ENCODE peak calls at places on chromosome 7, in four cellular contexts. One of them, this sample, is unnamed.

GRCh38 chr7:48078470-48078869 is 10.6 kb upstream of the UPP1 start:
- DNase-seq in CD4-positive, alpha-beta T cell: no peak
- DNase-seq in CD14-positive monocyte: no peak
- DNase-seq in stomach: no peak
- DNase-seq in this sample: no peak

GRCh38 chr7:90624128-90624980 is 28.2 kb downstream of the CDK14 start:
- DNase-seq in CD4-positive, alpha-beta T cell: no peak
- DNase-seq in CD14-positive monocyte: no peak
- DNase-seq in stomach: no peak
- DNase-seq in this sample: no peak

GRCh38 chr7:78516450-78516849 is 717.9 kb downstream of the PHTF2 start:
- DNase-seq in CD4-positive, alpha-beta T cell: no peak
- DNase-seq in CD14-positive monocyte: no peak
- DNase-seq in stomach: no peak
- DNase-seq in this sample: no peak

GRCh38 chr7:36216063-36216684 is 63.1 kb downstream of the EEPD1 start:
- DNase-seq in CD4-positive, alpha-beta T cell: no peak
- DNase-seq in CD14-positive monocyte: no peak
- DNase-seq in stomach: no peak
- DNase-seq in this sample: no peak

GRCh38 chr7:48168159-48168558 is 3.1 kb upstream of the ABCA13 start:
- DNase-seq in CD4-positive, alpha-beta T cell: no peak
- DNase-seq in CD14-positive monocyte: no peak
- DNase-seq in stomach: no peak
- DNase-seq in this sample: no peak

GRCh38 chr7:65827366-65827765 is 45.5 kb upstream of the VKORC1L1 start:
- DNase-seq in CD4-positive, alpha-beta T cell: no peak
- DNase-seq in CD14-positive monocyte: no peak
- DNase-seq in stomach: no peak
- DNase-seq in this sample: no peak

GRCh38 chr7:26278769-26279168 is 12.9 kb upstream of the SNX10 start:
- DNase-seq in CD4-positive, alpha-beta T cell: no peak
- DNase-seq in CD14-positive monocyte: no peak
- DNase-seq in stomach: no peak
- DNase-seq in this sample: no peak

GRCh38 chr7:99096124-99096887 is 47.6 kb downstream of the SMURF1 start:
- DNase-seq in CD4-positive, alpha-beta T cell: no peak
- DNase-seq in CD14-positive monocyte: no peak
- DNase-seq in stomach: no peak
- DNase-seq in this sample: no peak

GRCh38 chr7:33742521-33742920 is 162.8 kb upstream of the BMPER start:
- DNase-seq in CD4-positive, alpha-beta T cell: no peak
- DNase-seq in CD14-positive monocyte: no peak
- DNase-seq in stomach: no peak
- DNase-seq in this sample: no peak

GRCh38 chr7:47329320-47329926 is 252.5 kb downstream of the TNS3 start:
- DNase-seq in CD4-positive, alpha-beta T cell: no peak
- DNase-seq in CD14-positive monocyte: no peak
- DNase-seq in stomach: no peak
- DNase-seq in this sample: no peak

GRCh38 chr7:69002416-69002815 is 595.9 kb upstream of the AUTS2 start:
- DNase-seq in CD4-positive, alpha-beta T cell: no peak
- DNase-seq in CD14-positive monocyte: no peak
- DNase-seq in stomach: no peak
- DNase-seq in this sample: no peak

GRCh38 chr7:128003787-128004186 is 27.4 kb downstream of the LRRC4 start:
- DNase-seq in CD4-positive, alpha-beta T cell: no peak
- DNase-seq in CD14-positive monocyte: no peak
- DNase-seq in stomach: no peak
- DNase-seq in this sample: no peak

GRCh38 chr7:156667110-156667436 is 26.5 kb downstream of the RNF32 start:
- DNase-seq in CD4-positive, alpha-beta T cell: no peak
- DNase-seq in CD14-positive monocyte: no peak
- DNase-seq in stomach: no peak
- DNase-seq in this sample: no peak

GRCh38 chr7:115749924-115750323 is 280.6 kb downstream of the TFEC start:
- DNase-seq in CD4-positive, alpha-beta T cell: no peak
- DNase-seq in CD14-positive monocyte: no peak
- DNase-seq in stomach: no peak
- DNase-seq in this sample: no peak

GRCh38 chr7:96973986-96974385 is 31.4 kb upstream of the DLX6 start:
- DNase-seq in CD4-positive, alpha-beta T cell: no peak
- DNase-seq in CD14-positive monocyte: no peak
- DNase-seq in stomach: no peak
- DNase-seq in this sample: no peak

GRCh38 chr7:64099656-64100531 is 54.7 kb downstream of the ZNF727 start:
- DNase-seq in CD4-positive, alpha-beta T cell: no peak
- DNase-seq in CD14-positive monocyte: no peak
- DNase-seq in stomach: no peak
- DNase-seq in this sample: peak

DNA sequence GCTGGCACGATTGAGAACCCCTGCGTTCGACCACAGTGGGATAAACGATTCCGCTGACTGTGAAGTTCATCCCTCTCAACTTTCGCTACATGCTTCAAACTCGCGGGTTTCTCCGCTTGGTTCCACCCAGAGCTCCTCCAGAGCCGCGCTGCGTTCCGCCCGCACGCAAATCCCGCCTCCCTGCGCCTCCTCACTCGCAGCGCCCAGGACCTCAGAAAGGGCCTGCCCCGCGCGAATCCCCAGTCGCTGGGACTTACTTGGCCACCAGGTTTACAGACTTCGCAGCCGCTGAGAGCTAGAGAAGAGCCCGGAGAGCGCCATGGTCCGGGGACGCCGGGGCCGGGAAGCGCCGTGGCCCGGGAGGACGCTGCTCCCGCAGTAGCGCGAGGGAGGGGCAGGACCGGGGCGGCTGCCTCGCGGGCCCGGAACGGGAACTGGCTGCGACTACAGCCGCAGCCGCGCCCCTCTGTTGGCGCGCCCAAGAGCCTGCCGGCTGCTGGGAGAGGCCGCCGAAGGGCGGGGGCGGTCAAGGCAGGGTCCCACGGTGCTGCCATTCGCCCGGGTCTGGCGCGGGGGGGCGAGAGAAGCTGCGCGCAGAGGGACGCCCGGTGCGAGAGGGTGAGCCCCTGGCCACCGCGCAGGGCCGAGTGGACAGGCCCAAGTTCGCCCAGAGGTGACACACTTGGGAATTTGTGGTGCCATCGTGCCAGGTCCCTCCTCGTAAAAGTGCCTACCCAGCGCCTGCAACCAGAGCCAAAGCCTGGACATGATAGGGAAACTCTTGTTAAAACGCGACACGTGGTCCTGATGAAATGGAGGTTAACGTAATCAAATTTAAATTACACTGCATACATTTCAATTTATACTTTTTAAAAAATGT is at the start of gene NOD1:
- DNase-seq in CD4-positive, alpha-beta T cell: peak
- DNase-seq in CD14-positive monocyte: no peak
- DNase-seq in stomach: peak
- DNase-seq in this sample: peak
- TF ChIP-seq CTCF in CD4-positive, alpha-beta T cell: no peak
- TF ChIP-seq CTCF in CD14-positive monocyte: no peak
- TF ChIP-seq CTCF in stomach: no peak
- TF ChIP-seq CTCF in this sample: peak

GRCh38 chr7:100407285-100408180 is 21.0 kb downstream of the ZCWPW1 start:
- DNase-seq in CD4-positive, alpha-beta T cell: no peak
- DNase-seq in CD14-positive monocyte: peak
- DNase-seq in stomach: no peak
- DNase-seq in this sample: no peak
- TF ChIP-seq CTCF in CD4-positive, alpha-beta T cell: peak
- TF ChIP-seq CTCF in CD14-positive monocyte: peak
- TF ChIP-seq CTCF in stomach: peak
- TF ChIP-seq CTCF in this sample: peak

DNA sequence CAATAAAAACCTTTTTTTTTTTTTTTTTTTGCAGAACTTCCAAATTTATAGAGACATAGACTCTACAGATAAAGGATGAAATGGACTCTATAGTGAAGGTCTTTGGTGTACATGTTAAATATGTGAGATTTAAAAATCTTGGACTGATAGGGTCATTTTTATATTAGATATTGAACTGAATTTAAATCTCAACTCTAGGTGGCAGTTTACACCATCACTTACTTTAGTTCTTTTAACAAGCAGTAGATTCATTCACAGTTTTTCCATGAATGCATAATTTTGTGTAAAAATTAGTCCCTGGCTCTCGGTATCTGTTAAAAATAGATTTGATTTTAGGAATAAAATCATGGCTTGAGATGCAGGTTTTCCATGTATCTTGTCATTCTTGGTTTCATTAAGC is 31.1 kb upstream of the SNX13 start:
- DNase-seq in CD4-positive, alpha-beta T cell: no peak
- DNase-seq in CD14-positive monocyte: no peak
- DNase-seq in stomach: no peak
- DNase-seq in this sample: no peak
- TF ChIP-seq CTCF in CD4-positive, alpha-beta T cell: no peak
- TF ChIP-seq CTCF in CD14-positive monocyte: no peak
- TF ChIP-seq CTCF in stomach: no peak
- TF ChIP-seq CTCF in this sample: peak

GRCh38 chr7:151060113-151060415 is 675 bp downstream of the SLC4A2 start:
- DNase-seq in CD4-positive, alpha-beta T cell: no peak
- DNase-seq in CD14-positive monocyte: no peak
- DNase-seq in stomach: no peak
- DNase-seq in this sample: no peak
- TF ChIP-seq CTCF in CD4-positive, alpha-beta T cell: no peak
- TF ChIP-seq CTCF in CD14-positive monocyte: no peak
- TF ChIP-seq CTCF in stomach: no peak
- TF ChIP-seq CTCF in this sample: peak

DNA sequence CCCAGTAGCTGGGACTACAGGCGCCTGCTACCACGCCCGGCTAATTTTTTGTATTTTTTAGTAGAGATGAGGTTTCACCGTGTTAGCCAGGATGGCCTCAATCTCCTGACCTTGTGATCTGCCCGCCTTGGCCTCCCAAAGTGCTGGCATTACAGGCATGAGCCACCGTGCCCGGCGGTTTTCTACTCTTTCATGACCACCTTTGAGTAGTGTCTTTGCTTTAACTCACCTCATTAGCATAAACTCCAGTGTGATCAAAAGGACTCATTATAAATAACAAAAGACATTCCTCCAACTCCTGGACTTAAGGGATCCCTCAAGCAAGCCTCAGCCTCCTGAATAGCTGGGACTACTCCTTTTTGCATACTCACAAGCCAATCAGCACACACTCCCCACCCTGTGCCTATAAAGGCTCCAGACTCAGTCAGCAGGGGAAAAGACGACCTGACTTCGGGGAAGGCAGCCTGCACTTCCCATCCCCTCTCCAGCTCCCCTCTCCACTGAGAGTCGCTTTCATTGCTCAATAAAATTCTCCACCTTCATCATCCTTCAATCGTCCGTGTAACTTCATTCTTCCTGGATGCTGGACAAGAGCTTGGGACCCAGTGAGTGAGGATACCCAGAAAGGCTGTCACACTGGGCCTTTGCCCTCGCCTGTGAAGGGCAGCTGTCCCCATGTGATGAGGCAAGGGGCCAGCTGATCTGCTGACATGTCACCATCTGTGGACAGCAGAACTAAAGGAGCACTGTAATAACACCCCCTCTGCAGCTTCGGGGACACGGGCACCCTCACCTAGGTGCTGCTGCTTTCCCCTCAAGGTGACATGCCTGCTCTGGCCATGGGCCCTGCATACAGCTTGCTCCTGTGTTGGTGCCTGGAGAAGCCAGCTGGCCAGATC is 35.0 kb upstream of the EIF4H start:
- DNase-seq in CD4-positive, alpha-beta T cell: no peak
- DNase-seq in CD14-positive monocyte: no peak
- DNase-seq in stomach: no peak
- DNase-seq in this sample: no peak
- TF ChIP-seq CTCF in CD4-positive, alpha-beta T cell: no peak
- TF ChIP-seq CTCF in CD14-positive monocyte: no peak
- TF ChIP-seq CTCF in stomach: no peak
- TF ChIP-seq CTCF in this sample: no peak

GRCh38 chr7:144525956-144526355 is 122.5 kb upstream of the NOBOX start:
- DNase-seq in CD4-positive, alpha-beta T cell: no peak
- DNase-seq in CD14-positive monocyte: no peak
- DNase-seq in stomach: no peak
- DNase-seq in this sample: no peak
- TF ChIP-seq CTCF in CD4-positive, alpha-beta T cell: no peak
- TF ChIP-seq CTCF in CD14-positive monocyte: no peak
- TF ChIP-seq CTCF in stomach: no peak
- TF ChIP-seq CTCF in this sample: no peak

GRCh38 chr7:42574693-42575084 is 337.2 kb downstream of the C7orf25 start:
- DNase-seq in CD4-positive, alpha-beta T cell: no peak
- DNase-seq in CD14-positive monocyte: no peak
- DNase-seq in stomach: no peak
- DNase-seq in this sample: no peak
- TF ChIP-seq CTCF in CD4-positive, alpha-beta T cell: no peak
- TF ChIP-seq CTCF in CD14-positive monocyte: no peak
- TF ChIP-seq CTCF in stomach: no peak
- TF ChIP-seq CTCF in this sample: peak

GRCh38 chr7:155635817-155636216 is 8.6 kb upstream of the RBM33 start:
- DNase-seq in CD4-positive, alpha-beta T cell: no peak
- DNase-seq in CD14-positive monocyte: no peak
- DNase-seq in stomach: no peak
- DNase-seq in this sample: no peak

GRCh38 chr7:155639958-155640520 is 4.4 kb upstream of the RBM33 start:
- DNase-seq in CD4-positive, alpha-beta T cell: no peak
- DNase-seq in CD14-positive monocyte: no peak
- DNase-seq in stomach: no peak
- DNase-seq in this sample: no peak

GRCh38 chr7:155637155-155637554 is 7.3 kb upstream of the RBM33 start:
- DNase-seq in CD4-positive, alpha-beta T cell: no peak
- DNase-seq in CD14-positive monocyte: no peak
- DNase-seq in stomach: no peak
- DNase-seq in this sample: no peak

GRCh38 chr7:155640629-155641028 is 3.8 kb upstream of the RBM33 start:
- DNase-seq in CD4-positive, alpha-beta T cell: no peak
- DNase-seq in CD14-positive monocyte: no peak
- DNase-seq in stomach: no peak
- DNase-seq in this sample: no peak

GRCh38 chr7:155638366-155638765 is 6.1 kb upstream of the RBM33 start:
- DNase-seq in CD4-positive, alpha-beta T cell: no peak
- DNase-seq in CD14-positive monocyte: no peak
- DNase-seq in stomach: no peak
- DNase-seq in this sample: no peak
- TF ChIP-seq CTCF in CD4-positive, alpha-beta T cell: no peak
- TF ChIP-seq CTCF in CD14-positive monocyte: no peak
- TF ChIP-seq CTCF in stomach: no peak
- TF ChIP-seq CTCF in this sample: no peak

GRCh38 chr7:16420649-16421332 is 547 bp downstream of the CRPPA start:
- DNase-seq in CD4-positive, alpha-beta T cell: peak
- DNase-seq in CD14-positive monocyte: peak
- DNase-seq in stomach: peak
- DNase-seq in this sample: peak

GRCh38 chr7:16422100-16422430 is 727 bp upstream of the CRPPA start:
- DNase-seq in CD4-positive, alpha-beta T cell: no peak
- DNase-seq in CD14-positive monocyte: no peak
- DNase-seq in stomach: no peak
- DNase-seq in this sample: no peak

GRCh38 chr7:16423761-16424160 is 2.4 kb upstream of the CRPPA start:
- DNase-seq in CD4-positive, alpha-beta T cell: no peak
- DNase-seq in CD14-positive monocyte: no peak
- DNase-seq in stomach: no peak
- DNase-seq in this sample: no peak

GRCh38 chr7:16421333-16422099 is at the start of gene CRPPA:
- DNase-seq in CD4-positive, alpha-beta T cell: no peak
- DNase-seq in CD14-positive monocyte: no peak
- DNase-seq in stomach: no peak
- DNase-seq in this sample: peak

GRCh38 chr7:16422917-16423316 is 1.6 kb upstream of the CRPPA start:
- DNase-seq in CD4-positive, alpha-beta T cell: no peak
- DNase-seq in CD14-positive monocyte: no peak
- DNase-seq in stomach: no peak
- DNase-seq in this sample: no peak
- TF ChIP-seq CTCF in CD4-positive, alpha-beta T cell: no peak
- TF ChIP-seq CTCF in CD14-positive monocyte: no peak
- TF ChIP-seq CTCF in stomach: no peak
- TF ChIP-seq CTCF in this sample: no peak

This sample was measured in osteocyte.